ENCODE peak calls at places on chromosome 2, in seven cellular contexts. H is T47D; W is activated CD4-positive, alpha-beta T cell treated with anti-CD3 and anti-CD28 coated beads for 4 hours; L is T-helper 1 cell; X is skeletal muscle cell; P is dermis microvascular lymphatic vessel endothelial cell; Q is GM23248. V is an unnamed sample.

GRCh38 chr2:38491436-38491835 is 111.3 kb downstream of the HNRNPLL start:
- DNase-seq in H (no peak), W (no peak), L (no peak), X (no peak), P (no peak), Q (no peak), V (no peak)

GRCh38 chr2:127525692-127526141 is 572 bp downstream of the IWS1 start:
- DNase-seq in H (peak), W (no peak), L (peak), X (no peak), P (no peak), Q (peak), V (no peak)

GRCh38 chr2:70890469-70891065 is 45.1 kb upstream of the ATP6V1B1 start:
- DNase-seq in H (no peak), W (no peak), L (no peak), X (no peak), P (no peak), Q (no peak), V (no peak)

GRCh38 chr2:160730296-160730995 is 236.8 kb upstream of the RBMS1 start:
- DNase-seq in H (no peak), W (no peak), L (no peak), X (no peak), P (no peak), Q (no peak), V (no peak)

GRCh38 chr2:176817061-176817565 is 395.5 kb upstream of the HNRNPA3 start:
- DNase-seq in H (peak), W (no peak), L (peak), X (no peak), P (no peak), Q (peak), V (no peak)

GRCh38 chr2:54396107-54396506 is 60.0 kb upstream of the SPTBN1 start:
- DNase-seq in H (no peak), W (no peak), L (no peak), X (no peak), P (peak), Q (peak), V (peak)

GRCh38 chr2:206915136-206915535 is 24.2 kb upstream of the CPO start:
- DNase-seq in H (no peak), W (no peak), L (peak), X (peak), P (no peak), Q (peak), V (peak)

GRCh38 chr2:14941151-14941631 is 308.7 kb downstream of the LRATD1 start:
- DNase-seq in H (no peak), W (no peak), L (no peak), X (no peak), P (no peak), Q (peak), V (no peak)

GRCh38 chr2:153873062-153874048 is 1.6 kb downstream of the GALNT13 start:
- DNase-seq in H (no peak), W (no peak), L (no peak), X (no peak), P (no peak), Q (no peak), V (no peak)

GRCh38 chr2:158735822-158736580 is 59.1 kb upstream of the DAPL1 start:
- DNase-seq in H (no peak), W (no peak), L (no peak), X (no peak), P (no peak), Q (no peak), V (no peak)

GRCh38 chr2:106189764-106190468 is 4.2 kb downstream of the UXS1 start:
- DNase-seq in H (no peak), W (no peak), L (no peak), X (peak), P (no peak), Q (peak), V (no peak)

GRCh38 chr2:239271471-239272255 is 129.2 kb downstream of the HDAC4 start:
- DNase-seq in H (no peak), W (no peak), L (no peak), X (no peak), P (no peak), Q (peak), V (no peak)

GRCh38 chr2:150007815-150008430 is 420.3 kb upstream of the MMADHC start:
- DNase-seq in H (no peak), W (no peak), L (no peak), X (no peak), P (no peak), Q (peak), V (no peak)

V was measured in endothelial cell of umbilical vein.